ENCODE peak calls at places on chromosomes 4 and X, in six cellular contexts. One of them, this sample, is unnamed.

GRCh38 chr4:110085131-110085530 is 113.3 kb downstream of the ELOVL6 start:
- DNase-seq in adipocyte: no peak
- DNase-seq in ovary: no peak
- DNase-seq in hypothalamus: no peak
- DNase-seq in aorta: no peak
- DNase-seq in putamen: no peak
- DNase-seq in this sample: peak

GRCh38 chr4:115108850-115109249 is 4.6 kb downstream of the NDST4 start:
- DNase-seq in hypothalamus: no peak
- DNase-seq in ovary: no peak
- DNase-seq in putamen: no peak
- DNase-seq in aorta: no peak
- DNase-seq in adipocyte: no peak
- DNase-seq in this sample: no peak

GRCh38 chr4:42048394-42048793 is 58.1 kb downstream of the SLC30A9 start:
- DNase-seq in adipocyte: peak
- DNase-seq in putamen: no peak
- DNase-seq in ovary: no peak
- DNase-seq in aorta: no peak
- DNase-seq in hypothalamus: no peak
- DNase-seq in this sample: no peak

GRCh38 chr4:1055721-1056590 is 44.5 kb downstream of the FGFRL1 start:
- DNase-seq in hypothalamus: no peak
- DNase-seq in aorta: peak
- DNase-seq in adipocyte: no peak
- DNase-seq in putamen: no peak
- DNase-seq in ovary: peak
- DNase-seq in this sample: peak

GRCh38 chr4:1993169-1993516 is 15.6 kb downstream of the NELFA start:
- DNase-seq in ovary: peak
- DNase-seq in aorta: no peak
- DNase-seq in hypothalamus: no peak
- DNase-seq in adipocyte: no peak
- DNase-seq in putamen: no peak
- DNase-seq in this sample: no peak

GRCh38 chr4:136319789-136320470 is 1212.4 kb downstream of the PCDH18 start:
- DNase-seq in putamen: no peak
- DNase-seq in aorta: no peak
- DNase-seq in hypothalamus: no peak
- DNase-seq in adipocyte: peak
- DNase-seq in ovary: no peak
- DNase-seq in this sample: no peak

GRCh38 chrX:39248330-39248729 is 447.1 kb downstream of the MID1IP1 start:
- DNase-seq in hypothalamus: no peak
- DNase-seq in adipocyte: no peak
- DNase-seq in putamen: no peak
- DNase-seq in aorta: no peak
- DNase-seq in ovary: no peak
- DNase-seq in this sample: no peak

GRCh38 chr4:47631161-47631560 is 146.1 kb downstream of the ATP10D start:
- DNase-seq in putamen: no peak
- DNase-seq in hypothalamus: no peak
- DNase-seq in adipocyte: no peak
- DNase-seq in ovary: no peak
- DNase-seq in aorta: no peak
- DNase-seq in this sample: peak

GRCh38 chr4:1154523-1155182 is 17.7 kb downstream of the SPON2 start:
- DNase-seq in adipocyte: no peak
- DNase-seq in hypothalamus: no peak
- DNase-seq in putamen: no peak
- DNase-seq in ovary: no peak
- DNase-seq in aorta: peak
- DNase-seq in this sample: no peak

GRCh38 chrX:51002160-51002632 is 91.7 kb downstream of the BMP15 start:
- DNase-seq in putamen: no peak
- DNase-seq in ovary: no peak
- DNase-seq in adipocyte: peak
- DNase-seq in hypothalamus: no peak
- DNase-seq in aorta: peak
- DNase-seq in this sample: no peak

GRCh38 chrX:12360389-12360788 is 222.1 kb downstream of the FRMPD4 start:
- DNase-seq in putamen: no peak
- DNase-seq in ovary: no peak
- DNase-seq in hypothalamus: no peak
- DNase-seq in aorta: no peak
- DNase-seq in adipocyte: peak
- DNase-seq in this sample: no peak

GRCh38 chr4:102227388-102227787 is 117.9 kb downstream of the SLC39A8 start:
- DNase-seq in aorta: no peak
- DNase-seq in hypothalamus: no peak
- DNase-seq in ovary: no peak
- DNase-seq in putamen: no peak
- DNase-seq in adipocyte: no peak
- DNase-seq in this sample: no peak

GRCh38 chr4:16745009-16745408 is 153.4 kb downstream of the LDB2 start:
- DNase-seq in aorta: no peak
- DNase-seq in adipocyte: peak
- DNase-seq in ovary: peak
- DNase-seq in hypothalamus: no peak
- DNase-seq in putamen: no peak
- DNase-seq in this sample: no peak

GRCh38 chrX:70422886-70423336 is at the start of gene GDPD2:
- DNase-seq in adipocyte: no peak
- DNase-seq in hypothalamus: no peak
- DNase-seq in putamen: no peak
- DNase-seq in ovary: no peak
- DNase-seq in aorta: no peak
- DNase-seq in this sample: no peak

GRCh38 chr4:30721353-30722091 is 1.4 kb downstream of the PCDH7 start:
- DNase-seq in hypothalamus: no peak
- DNase-seq in ovary: no peak
- DNase-seq in aorta: peak
- DNase-seq in putamen: no peak
- DNase-seq in adipocyte: peak
- DNase-seq in this sample: peak

GRCh38 chr4:3283483-3283882 is 9.3 kb upstream of the RGS12 start:
- DNase-seq in aorta: no peak
- DNase-seq in ovary: no peak
- DNase-seq in adipocyte: no peak
- DNase-seq in putamen: no peak
- DNase-seq in hypothalamus: no peak
- DNase-seq in this sample: no peak

GRCh38 chr4:113437124-113437523 is 324.4 kb downstream of the CAMK2D start:
- DNase-seq in hypothalamus: no peak
- DNase-seq in putamen: no peak
- DNase-seq in ovary: no peak
- DNase-seq in aorta: no peak
- DNase-seq in adipocyte: no peak
- DNase-seq in this sample: no peak

GRCh38 chr4:36422582-36422981 is 141.2 kb downstream of the DTHD1 start:
- DNase-seq in ovary: no peak
- DNase-seq in adipocyte: no peak
- DNase-seq in hypothalamus: no peak
- DNase-seq in putamen: no peak
- DNase-seq in aorta: no peak
- DNase-seq in this sample: no peak

GRCh38 chr4:92334716-92335350 is 31.1 kb downstream of the GRID2 start:
- DNase-seq in hypothalamus: no peak
- DNase-seq in adipocyte: peak
- DNase-seq in putamen: peak
- DNase-seq in aorta: no peak
- DNase-seq in ovary: no peak
- DNase-seq in this sample: no peak

GRCh38 chrX:57647020-57647419 is 33.0 kb downstream of the NLRP2B start:
- DNase-seq in putamen: no peak
- DNase-seq in ovary: no peak
- DNase-seq in adipocyte: no peak
- DNase-seq in aorta: no peak
- DNase-seq in hypothalamus: no peak
- DNase-seq in this sample: no peak